ENCODE peak calls at places on chromosomes 7 and 10, in four cellular contexts. O is foreskin fibroblast, G is aorta, L is Kasumi-1. D is an unnamed sample.
A peak's percentile ranks its signal among the peaks of the same experiment; 100 is the strongest.

GRCh38 chr10:51892313-51892712 is 192.9 kb upstream of the CSTF2T start:
- DNase-seq in G (no peak), O (no peak), L (no peak), D (no peak)

GRCh38 chr10:80168679-80169380 is 36.3 kb downstream of the PLAC9 start:
- DNase-seq in G (no peak), L (no peak), O (no peak), D (no peak)

GRCh38 chr10:117130346-117130745 is 7.7 kb downstream of the VAX1 start:
- DNase-seq in L (no peak), O (no peak), G (no peak), D (no peak)

GRCh38 chr10:116049644-116050043 is 223.4 kb downstream of the GFRA1 start:
- DNase-seq in L (no peak), O (no peak), G (no peak), D (no peak)

GRCh38 chr7:35331730-35332678 is 78.1 kb upstream of the TBX20 start:
- DNase-seq in L (no peak), O (no peak), G (no peak), D (no peak)

GRCh38 chr7:77434570-77434969 is 18.4 kb upstream of the GSAP start:
- DNase-seq in O (peak; percentile 72), G (no peak), L (no peak), D (no peak)

GRCh38 chr10:24825551-24825950 is 101.9 kb upstream of the ARHGAP21 start:
- DNase-seq in L (no peak), G (no peak), O (peak; percentile 67), D (no peak)

GRCh38 chr10:95861401-95861800 is 46.4 kb upstream of the CC2D2B start:
- DNase-seq in G (no peak), L (no peak), O (no peak), D (no peak)

GRCh38 chr7:51023547-51023946 is 240.9 kb upstream of the GRB10 start:
- DNase-seq in O (no peak), L (no peak), G (no peak), D (no peak)

GRCh38 chr10:52779541-52780390 is 7.2 kb upstream of the MBL2 start:
- DNase-seq in L (peak; percentile 87), O (peak; percentile 78), G (no peak), D (peak; percentile 75)

GRCh38 chr7:144780071-144780608 is 55.7 kb downstream of the TPK1 start:
- DNase-seq in L (no peak), O (no peak), G (no peak), D (no peak)

GRCh38 chr7:122305475-122306319 is 1.1 kb upstream of the FEZF1 start:
- DNase-seq in L (no peak), O (no peak), G (peak; percentile 25), D (no peak)

GRCh38 chr10:19096674-19097073 is 48.1 kb downstream of the MALRD1 start:
- DNase-seq in O (no peak), G (no peak), L (no peak), D (no peak)

GRCh38 chr7:140165422-140165821 is 11.4 kb downstream of the KDM7A start:
- DNase-seq in L (no peak), G (no peak), O (peak; percentile 87), D (no peak)

GRCh38 chr10:131943021-131943814 is 38.5 kb downstream of the BNIP3 start:
- DNase-seq in L (peak; percentile 36), O (peak; percentile 37), G (no peak), D (no peak)

GRCh38 chr10:23643396-23643795 is 204.5 kb downstream of the OTUD1 start:
- DNase-seq in L (peak; percentile 100), O (no peak), G (peak; percentile 48), D (no peak)

GRCh38 chr10:22219308-22219707 is 1.5 kb upstream of the EBLN1 start:
- DNase-seq in O (peak; percentile 34), G (no peak), L (no peak), D (no peak)

GRCh38 chr7:128459394-128459878 is 3.8 kb downstream of the HILPDA start:
- DNase-seq in L (peak; percentile 91), O (peak; percentile 83), G (peak; percentile 62), D (peak; percentile 56)

GRCh38 chr10:120005408-120006280 is 113.1 kb downstream of the SEC23IP start:
- DNase-seq in G (no peak), O (no peak), L (no peak), D (no peak)

GRCh38 chr7:116330961-116331360 is 120.6 kb downstream of the TES start:
- DNase-seq in O (peak; percentile 66), G (no peak), L (no peak), D (no peak)

GRCh38 chr10:55203319-55203718 is 402.3 kb upstream of the PCDH15 start:
- DNase-seq in L (no peak), G (no peak), O (no peak), D (no peak)

GRCh38 chr10:7756360-7756992 is 31.3 kb downstream of the KIN start:
- DNase-seq in O (peak; percentile 16), L (peak; percentile 92), G (no peak), D (peak; percentile 55)

GRCh38 chr10:16116404-16117304 is 256.3 kb upstream of the MINDY3 start:
- DNase-seq in O (peak; percentile 0), G (no peak), L (peak; percentile 68), D (no peak)